ENCODE peak calls at places on chromosomes 5 and 9, in ten cellular contexts. K is tibial artery, W is MM.1S, L is heart left ventricle, Y is HepG2, P is Peyer's patch, H is PC-9, I is cardiac muscle cell, Z is heart right ventricle, X is AG04450. A is an unnamed sample. For H3K9me3, the result is how much of the 10 kb centered on the place peaks cover.

GRCh38 chr5:91928751-91929521 is 545.8 kb upstream of the ARRDC3 start:
- DNase-seq in Y (no peak), H (peak), X (no peak), I (peak), P (no peak), Z (no peak), L (no peak), W (peak), K (no peak), A (no peak)

GRCh38 chr5:139185589-139185988 is 12.6 kb downstream of the SIL1 start:
- DNase-seq in Z (no peak), H (no peak), X (no peak), P (no peak), L (no peak), K (no peak), Y (no peak), W (peak), I (no peak), A (no peak)

GRCh38 chr5:118956727-118957126 is 31.6 kb downstream of the DTWD2 start:
- DNase-seq in I (peak), X (no peak), L (no peak), Y (no peak), Z (no peak), W (peak), P (no peak), K (no peak), H (no peak), A (no peak)

GRCh38 chr9:70257512-70257911 is 1.3 kb upstream of the SMC5 start:
- DNase-seq in H (no peak), K (no peak), I (no peak), P (no peak), Z (no peak), X (no peak), L (no peak), W (no peak), Y (no peak), A (no peak)

GRCh38 chr9:93231121-93231694 is 47.3 kb downstream of the WNK2 start:
- DNase-seq in K (no peak), X (no peak), P (no peak), Y (no peak), I (no peak), L (peak), Z (peak), H (peak), W (no peak), A (peak)

GRCh38 chr9:123669355-123669754 is 260.6 kb downstream of the DENND1A start:
- DNase-seq in Y (no peak), Z (no peak), W (no peak), K (no peak), P (no peak), I (no peak), X (no peak), L (no peak), H (no peak), A (no peak)

GRCh38 chr5:138770291-138770690 is 17.1 kb downstream of the CTNNA1 start:
- DNase-seq in K (no peak), Y (no peak), X (no peak), Z (no peak), I (no peak), H (no peak), P (no peak), L (no peak), W (no peak), A (no peak)

GRCh38 chr9:129624168-129624759 is 1.7 kb upstream of the NTMT1 start:
- DNase-seq in L (no peak), H (peak), W (peak), X (no peak), Y (peak), I (peak), K (no peak), Z (no peak), P (peak), A (peak)

GRCh38 chr9:129640086-129640870 is 1.7 kb downstream of the ASB6 start:
- DNase-seq in L (no peak), Y (no peak), I (peak), H (no peak), W (no peak), X (no peak), K (no peak), Z (no peak), P (no peak), A (peak)

GRCh38 chr9:70581214-70581966 is 166.9 kb upstream of the KLF9 start:
- DNase-seq in L (no peak), I (no peak), Y (no peak), W (no peak), K (no peak), X (no peak), Z (no peak), P (no peak), H (no peak), A (no peak)

GRCh38 chr9:7844283-7844682 is 44.7 kb upstream of the DMAC1 start:
- DNase-seq in P (no peak), Z (no peak), Y (peak), K (no peak), W (no peak), I (peak), X (no peak), H (no peak), L (no peak), A (no peak)

GRCh38 chr5:167802755-167803431 is 488.6 kb upstream of the WWC1 start:
- DNase-seq in L (no peak), I (peak), W (no peak), Z (no peak), H (peak), K (no peak), P (no peak), Y (no peak), X (no peak), A (no peak)

GRCh38 chr9:38642951-38643350 is 22.6 kb upstream of the ANKRD18A start:
- DNase-seq in I (no peak), Z (no peak), Y (no peak), W (no peak), H (no peak), P (no peak), K (no peak), X (no peak), L (no peak), A (no peak)

GRCh38 chr9:129336601-129337286 is 158.7 kb upstream of the IER5L start:
- DNase-seq in Z (no peak), P (no peak), H (no peak), W (peak), K (no peak), X (no peak), Y (no peak), L (peak), I (peak), A (peak)

GRCh38 chr9:36833954-36834353 is 200.1 kb downstream of the PAX5 start:
- DNase-seq in I (no peak), K (no peak), H (no peak), L (no peak), X (no peak), W (no peak), Z (no peak), P (no peak), Y (no peak), A (no peak)

GRCh38 chr5:757346-757930 is 27.1 kb downstream of the ZDHHC11B start:
- DNase-seq in X (no peak), L (peak), K (no peak), Y (no peak), W (no peak), H (no peak), I (no peak), P (no peak), Z (no peak), A (peak)

GRCh38 chr5:1535646-1536045 is 11.9 kb upstream of the LPCAT1 start:
- DNase-seq in Z (no peak), P (no peak), Y (no peak), K (no peak), X (no peak), W (no peak), I (no peak), L (no peak), H (no peak), A (no peak)

GRCh38 chr9:122986010-122986409 is 45.2 kb downstream of the RABGAP1 start:
- DNase-seq in P (no peak), H (no peak), W (no peak), L (no peak), X (no peak), I (no peak), K (no peak), Y (no peak), Z (no peak), A (no peak)

GRCh38 chr9:98310752-98311392 is 55.4 kb upstream of the TBC1D2 start:
- DNase-seq in Z (no peak), X (no peak), I (no peak), W (no peak), L (no peak), H (no peak), Y (no peak), P (no peak), K (no peak), A (no peak)

GRCh38 chr5:89043676-89044075 is 160.7 kb upstream of the MEF2C start:
- DNase-seq in X (peak), Y (peak), H (no peak), L (no peak), K (no peak), W (peak), I (no peak), P (no peak), Z (no peak), A (no peak)

GRCh38 chr9:37999501-38000189 is 69.4 kb downstream of the SHB start:
- DNase-seq in W (no peak), I (no peak), Y (no peak), P (no peak), K (no peak), Z (no peak), X (no peak), H (peak), L (no peak), A (no peak)

GRCh38 chr5:153559926-153560325 is 69.5 kb downstream of the GRIA1 start:
- DNase-seq in Z (no peak), W (no peak), K (no peak), H (no peak), X (no peak), P (no peak), Y (no peak), L (no peak), I (peak), A (no peak)

GRCh38 chr9:36739538-36740116 is 166.9 kb downstream of the MELK start:
- DNase-seq in Z (no peak), Y (no peak), I (no peak), W (no peak), K (no peak), P (no peak), X (no peak), H (no peak), L (no peak), A (no peak)

GRCh38 chr5:32519508-32519907 is 65.8 kb upstream of the SUB1 start:
- DNase-seq in H (no peak), I (no peak), W (no peak), Z (no peak), L (no peak), Y (no peak), X (no peak), P (no peak), K (no peak), A (no peak)

GRCh38 chr5:65535529-65535987 is 27.4 kb downstream of the CENPK start:
- DNase-seq in I (peak), X (no peak), K (no peak), Z (no peak), L (no peak), P (no peak), W (no peak), H (no peak), Y (no peak), A (no peak)

GRCh38 chr9:123834218-123834906 is 95.6 kb downstream of the DENND1A start:
- DNase-seq in P (no peak), I (peak), L (no peak), X (no peak), Y (no peak), K (no peak), Z (no peak), H (no peak), W (no peak), A (no peak)

GRCh38 chr9:135609366-135609955 is 29.9 kb downstream of the GLT6D1 start:
- DNase-seq in Y (no peak), I (no peak), K (no peak), X (no peak), H (no peak), Z (no peak), W (no peak), P (no peak), L (no peak), A (no peak)

GRCh38 chr5:17314907-17315471 is 97.6 kb downstream of the BASP1 start:
- DNase-seq in L (no peak), Y (no peak), Z (no peak), W (peak), H (peak), X (no peak), K (no peak), I (peak), P (no peak), A (no peak)

GRCh38 chr9:105204416-105204815 is 40.0 kb upstream of the SLC44A1 start:
- DNase-seq in W (no peak), L (no peak), K (no peak), P (no peak), I (peak), X (no peak), Y (no peak), Z (no peak), H (no peak), A (no peak)

GRCh38 chr9:33718987-33719386 is 76.4 kb upstream of the PRSS3 start:
- DNase-seq in I (peak), P (no peak), L (no peak), H (no peak), W (no peak), Y (no peak), K (peak), Z (no peak), X (no peak), A (no peak)

DNA sequence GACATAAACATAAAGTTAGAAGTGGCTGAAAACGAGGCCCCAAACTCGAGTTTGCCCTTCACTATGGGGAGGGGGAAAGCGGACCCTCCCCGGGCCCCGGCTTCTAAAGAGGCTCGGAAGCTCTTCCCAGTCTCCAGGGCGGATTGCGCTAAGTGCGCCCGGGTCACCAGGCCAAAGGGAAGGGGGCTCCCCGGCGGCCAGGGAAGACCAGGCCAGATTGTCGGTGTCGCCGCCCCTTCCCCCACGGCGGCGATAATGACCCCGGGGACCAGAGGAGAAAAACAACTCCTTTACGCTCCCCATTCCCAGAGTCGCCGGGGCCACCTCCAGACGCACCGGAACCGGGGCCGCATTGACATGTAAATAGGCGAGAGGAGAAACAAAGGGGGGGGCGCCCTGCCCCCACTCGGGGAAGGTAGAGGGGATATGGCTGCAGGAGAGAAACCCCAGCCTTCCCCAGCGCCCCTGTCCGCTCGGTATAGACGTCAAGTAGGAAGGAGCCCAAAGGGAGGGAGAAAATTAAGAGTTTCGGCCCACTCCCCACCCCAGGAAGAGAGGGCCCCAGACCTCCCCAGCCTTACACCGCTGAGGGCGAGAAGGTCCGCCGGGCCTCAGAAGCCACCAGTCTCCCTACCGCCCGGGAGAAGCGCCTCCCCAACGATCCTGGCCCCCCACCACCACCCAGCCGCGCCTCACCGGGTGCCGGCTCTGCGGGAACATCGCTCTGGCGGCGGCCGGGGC is 1.7 kb downstream of the TLE1 start:
- DNase-seq in L (peak), Y (peak), W (no peak), I (peak), K (peak), X (no peak), Z (peak), H (no peak), P (peak), A (peak)
- H3K4me3 ChIP-seq in L (peak), Y (peak), W (peak), I (peak), K (peak), X (peak), Z (peak), H (peak), P (peak), A (peak)

DNA sequence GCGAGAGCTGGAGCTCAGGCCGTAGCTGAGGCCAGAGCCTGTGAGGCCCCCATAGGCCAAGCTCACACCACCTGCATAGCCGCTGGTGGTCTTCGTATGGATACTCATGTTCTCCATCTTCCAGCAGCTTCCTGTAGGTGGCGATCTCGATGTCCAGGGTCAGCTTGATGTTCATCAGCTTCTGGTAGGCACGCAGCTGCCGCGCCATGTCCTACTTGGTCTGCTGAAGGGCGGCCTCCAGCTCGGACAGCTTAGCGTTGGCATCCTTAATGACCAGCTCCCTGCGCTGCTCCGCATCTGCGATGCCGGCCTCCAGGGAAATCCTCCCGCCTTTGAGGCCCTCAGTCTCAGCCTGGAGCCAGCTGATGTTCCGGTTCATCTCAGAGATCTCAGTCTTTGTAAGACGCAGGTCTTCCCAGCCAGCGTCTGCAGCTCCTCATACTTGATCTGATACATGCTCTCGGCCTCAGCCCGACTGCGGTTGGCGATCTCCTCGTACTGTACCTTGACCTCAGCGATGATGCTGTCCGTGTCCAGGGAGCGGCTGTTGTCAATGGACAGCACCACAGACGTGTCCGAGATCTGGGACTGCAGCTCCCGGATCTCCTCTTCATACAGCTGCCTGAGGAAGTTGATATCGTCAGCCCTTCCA is 172.1 kb downstream of the PPP2R2B start:
- DNase-seq in X (no peak), P (no peak), Y (peak), I (no peak), K (no peak), H (no peak), W (no peak), Z (no peak), L (no peak), A (no peak)
- TF ChIP-seq CTCF in X (no peak), P (no peak), Y (peak), I (no peak), K (no peak), H (no peak), W (no peak), Z (no peak), L (no peak), A (no peak)

DNA sequence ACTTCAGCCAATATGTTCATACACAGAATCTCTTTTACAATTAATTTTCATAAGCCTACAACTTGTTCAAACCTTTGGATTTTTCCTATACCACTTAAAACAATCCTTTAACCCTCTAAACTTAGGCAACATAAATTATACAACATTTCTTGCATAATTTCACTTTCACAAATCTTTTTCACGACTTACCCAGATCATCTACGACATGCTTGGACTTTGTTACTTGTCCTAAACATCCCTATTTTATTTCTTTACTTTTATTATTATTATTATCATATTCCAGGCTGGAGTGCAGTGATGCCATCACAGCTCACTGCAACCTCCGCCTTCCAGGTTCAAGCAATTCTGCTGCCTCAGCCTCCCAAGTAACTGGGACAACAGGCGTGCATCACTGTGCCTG is 68.0 kb downstream of the CACNA1B start:
- DNase-seq in Z (no peak), I (no peak), X (no peak), W (no peak), H (no peak), Y (no peak), P (no peak), L (no peak), K (no peak), A (no peak)
- H3K9me3 ChIP-seq in Z (under half), I (under half), X (half or more), W (under half), H (under half), Y (half or more), P (under half), L (under half), K (under half), A (under half)

GRCh38 chr9:4397917-4398316 is 92.4 kb upstream of the SLC1A1 start:
- DNase-seq in X (no peak), I (peak), Y (no peak), P (no peak), Z (no peak), K (no peak), W (no peak), L (no peak), H (no peak), A (no peak)
- H3K4me3 ChIP-seq in X (no peak), I (no peak), Y (no peak), P (no peak), Z (no peak), K (no peak), W (no peak), L (no peak), H (no peak), A (no peak)

GRCh38 chr5:125411163-125412050 is 665.0 kb upstream of the ZNF608 start:
- DNase-seq in Y (no peak), Z (peak), H (no peak), K (no peak), X (no peak), L (peak), W (peak), P (no peak), I (peak), A (peak)

GRCh38 chr5:125410501-125411162 is 664.2 kb upstream of the ZNF608 start:
- DNase-seq in H (peak), X (no peak), W (no peak), P (no peak), Z (no peak), Y (no peak), L (no peak), K (no peak), I (peak), A (no peak)

GRCh38 chr5:125413861-125414260 is 667.4 kb upstream of the ZNF608 start:
- DNase-seq in H (no peak), K (no peak), L (no peak), Z (no peak), P (no peak), W (no peak), I (no peak), Y (no peak), X (no peak), A (no peak)

GRCh38 chr5:125412051-125412560 is 665.7 kb upstream of the ZNF608 start:
- DNase-seq in I (peak), K (no peak), Z (no peak), L (no peak), P (no peak), X (no peak), H (no peak), W (peak), Y (no peak), A (no peak)

DNA sequence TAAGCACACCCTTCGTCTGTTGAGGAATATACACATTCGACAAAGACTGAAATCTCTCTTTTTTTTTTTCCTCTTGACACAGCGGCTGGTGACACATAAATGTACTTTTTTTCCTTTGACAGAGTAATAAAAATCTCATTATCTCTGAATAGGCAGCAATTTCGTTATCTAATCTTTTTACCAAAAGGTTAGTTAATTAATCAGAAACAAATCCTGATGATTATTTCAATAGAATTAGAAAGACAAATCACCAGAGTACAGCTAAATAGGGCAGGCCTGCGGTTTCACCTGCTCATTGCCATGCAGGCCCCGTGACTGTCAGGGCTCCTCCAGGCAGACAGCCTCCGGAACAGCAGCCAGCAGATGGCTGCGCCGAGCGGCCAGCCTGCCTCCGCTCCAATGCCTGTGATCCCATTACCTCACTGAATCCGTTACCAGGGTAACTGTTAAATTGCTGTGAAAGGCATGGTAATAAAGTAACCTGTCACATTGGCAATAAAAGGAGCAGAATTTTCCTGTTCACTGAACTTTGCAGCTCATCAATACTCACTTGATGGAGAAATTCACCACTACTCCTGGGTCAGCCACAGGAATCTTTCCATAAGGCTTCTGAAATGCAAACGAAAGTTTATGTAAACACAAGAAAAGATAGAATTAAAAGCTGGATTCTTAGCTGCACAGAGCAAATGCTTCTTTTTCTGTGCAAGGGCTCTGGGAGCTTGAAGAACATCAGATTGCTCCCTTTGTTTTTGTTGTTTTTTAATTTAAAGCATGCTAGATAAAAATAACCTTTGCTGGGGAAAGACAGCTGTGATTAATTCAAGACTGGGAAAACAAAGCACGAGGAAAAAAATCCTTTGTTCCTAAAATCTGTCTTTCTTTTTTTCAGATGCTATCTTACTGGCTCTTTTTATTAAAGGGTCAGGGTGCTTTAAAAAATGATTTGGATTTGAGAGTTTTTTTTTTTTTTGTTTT is 666.4 kb upstream of the ZNF608 start:
- DNase-seq in H (peak), X (peak), P (peak), Z (peak), Y (peak), L (peak), W (no peak), I (peak), K (peak), A (peak)
- TF ChIP-seq CTCF in H (no peak), X (peak), P (peak), Z (peak), Y (peak), L (no peak), W (no peak), I (peak), K (no peak), A (peak)

A was measured in body of pancreas.